ENCODE peak calls at places on chromosomes 11 and 22, in four cellular contexts. E is A549, K is fibroblast of lung, N is kidney epithelial cell. U is an unnamed sample.

GRCh38 chr11:19905280-19905853 is 192.7 kb downstream of the NAV2 start:
- DNase-seq in E (peak), K (peak), N (no peak), U (no peak)

GRCh38 chr11:72718101-72718501 is 34.1 kb downstream of the ARAP1 start:
- DNase-seq in E (no peak), K (no peak), N (no peak), U (no peak)

GRCh38 chr22:39013923-39014722 is at the start of gene APOBEC3C:
- DNase-seq in E (peak), K (peak), N (peak), U (peak)

GRCh38 chr11:66546966-66547661 is 411 bp downstream of the ACTN3 start:
- DNase-seq in E (no peak), K (no peak), N (no peak), U (no peak)

GRCh38 chr22:23306438-23306921 is 126.2 kb downstream of the BCR start:
- DNase-seq in E (no peak), K (peak), N (no peak), U (no peak)

GRCh38 chr11:503179-503981 is 3.7 kb downstream of the RNH1 start:
- DNase-seq in E (no peak), K (peak), N (no peak), U (no peak)

GRCh38 chr11:76237914-76238313 is 31.6 kb upstream of the WNT11 start:
- DNase-seq in E (peak), K (no peak), N (no peak), U (no peak)

GRCh38 chr11:115078461-115079438 is 400.4 kb downstream of the NXPE2 start:
- DNase-seq in E (no peak), K (no peak), N (no peak), U (no peak)

GRCh38 chr11:9525116-9525515 is 48.4 kb upstream of the WEE1 start:
- DNase-seq in E (no peak), K (no peak), N (no peak), U (no peak)

GRCh38 chr11:134981824-134982223 is 569.8 kb upstream of the B3GAT1 start:
- DNase-seq in E (no peak), K (no peak), N (no peak), U (no peak)

GRCh38 chr22:35380537-35381423 is at the start of gene HMOX1:
- DNase-seq in E (peak), K (peak), N (no peak), U (no peak)

GRCh38 chr11:97622795-97623194 is 1233.0 kb downstream of the JRKL start:
- DNase-seq in E (no peak), K (peak), N (no peak), U (no peak)

GRCh38 chr11:108160970-108161566 is 39.7 kb downstream of the ACAT1 start:
- DNase-seq in E (no peak), K (no peak), N (no peak), U (no peak)

GRCh38 chr11:76603202-76603601 is 67.3 kb downstream of the LRRC32 start:
- DNase-seq in E (no peak), K (no peak), N (no peak), U (no peak)

GRCh38 chr11:118690553-118691304 is 11.3 kb upstream of the TREH start:
- DNase-seq in E (no peak), K (no peak), N (no peak), U (no peak)
- H3K4me3 ChIP-seq in E (no peak), K (no peak), N (no peak), U (no peak)

GRCh38 chr11:82041764-82042163 is 691.9 kb downstream of the FAM181B start:
- DNase-seq in E (no peak), K (no peak), N (no peak), U (no peak)

GRCh38 chr11:82045748-82046457 is 687.8 kb downstream of the FAM181B start:
- DNase-seq in E (no peak), K (peak), N (no peak), U (no peak)

GRCh38 chr11:82047200-82047599 is 686.5 kb downstream of the FAM181B start:
- DNase-seq in E (no peak), K (no peak), N (no peak), U (no peak)

GRCh38 chr11:82046778-82047177 is 686.9 kb downstream of the FAM181B start:
- DNase-seq in E (no peak), K (peak), N (peak), U (peak)

DNA sequence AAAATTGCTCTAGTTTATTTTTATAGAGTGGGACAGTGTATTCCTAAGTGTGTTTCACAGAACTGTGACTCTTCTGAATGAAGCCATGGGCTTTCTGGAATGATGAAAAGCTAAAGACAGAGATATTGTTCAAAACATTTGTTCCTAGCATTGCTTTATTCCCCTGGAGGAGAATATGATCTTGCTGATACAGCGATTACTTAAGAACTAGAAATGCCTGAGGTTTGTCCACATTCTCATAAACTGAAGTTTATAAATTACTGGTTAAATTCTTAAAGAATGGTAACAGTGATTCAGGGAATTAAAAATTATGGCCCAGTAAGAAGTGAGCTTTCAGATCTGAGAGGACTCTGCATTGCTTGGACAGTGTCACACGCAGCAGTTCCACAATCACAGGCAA is 690.3 kb downstream of the FAM181B start:
- DNase-seq in E (no peak), K (peak), N (no peak), U (peak)
- TF ChIP-seq CTCF in E (no peak), K (no peak), N (no peak), U (no peak)

GRCh38 chr22:20019661-20020532 is 1.0 kb upstream of the TANGO2 start:
- DNase-seq in E (no peak), K (no peak), N (no peak), U (no peak)
- H3K4me3 ChIP-seq in E (peak), K (peak), N (peak), U (peak)

GRCh38 chr11:70155386-70155785 is 47.7 kb upstream of the FADD start:
- DNase-seq in E (no peak), K (peak), N (no peak), U (no peak)

GRCh38 chr11:70156291-70157037 is 46.6 kb upstream of the FADD start:
- DNase-seq in E (no peak), K (no peak), N (no peak), U (no peak)

GRCh38 chr11:70158757-70159389 is 44.2 kb upstream of the FADD start:
- DNase-seq in E (no peak), K (no peak), N (no peak), U (no peak)

GRCh38 chr11:70159612-70160570 is 43.2 kb upstream of the FADD start:
- DNase-seq in E (peak), K (peak), N (no peak), U (no peak)

GRCh38 chr11:70158201-70158600 is 44.9 kb upstream of the FADD start:
- DNase-seq in E (peak), K (peak), N (no peak), U (no peak)
- TF ChIP-seq CTCF in E (no peak), K (peak), N (peak), U (peak)

GRCh38 chr22:17366830-17367229 is 2.4 kb upstream of the CECR2 start:
- DNase-seq in E (peak), K (no peak), N (no peak), U (no peak)
- H3K4me3 ChIP-seq in E (no peak), K (no peak), N (no peak), U (no peak)

GRCh38 chr11:1694064-1694845 is 2.7 kb upstream of the KRTAP5-6 start:
- DNase-seq in E (peak), K (peak), N (peak), U (no peak)
- TF ChIP-seq CTCF in E (peak), K (peak), N (peak), U (peak)

GRCh38 chr11:121112498-121113455 is 11.7 kb downstream of the TECTA start:
- DNase-seq in E (peak), K (peak), N (no peak), U (no peak)
- H3K4me3 ChIP-seq in E (no peak), K (no peak), N (no peak), U (no peak)

GRCh38 chr11:57763568-57763967 is 2.0 kb downstream of the CTNND1 start:
- DNase-seq in E (peak), K (peak), N (no peak), U (no peak)
- TF ChIP-seq CTCF in E (peak), K (peak), N (peak), U (peak)

GRCh38 chr11:129143335-129143734 is 48.8 kb downstream of the ARHGAP32 start:
- DNase-seq in E (peak), K (peak), N (peak), U (peak)
- H3K4me3 ChIP-seq in E (no peak), K (no peak), N (no peak), U (no peak)